ENCODE peak calls at places on chromosome 15, in ten cellular contexts. One of them, this sample, is unnamed.

GRCh38 chr15:29065571-29065970 is 179.8 kb downstream of the APBA2 start:
- DNase-seq in LHCN-M2: no peak
- DNase-seq in activated T-cell treated with anti-CD3 and anti-CD28 coated beads for 48 hours: no peak
- DNase-seq in NCI-H345: no peak
- DNase-seq in germinal center: no peak
- DNase-seq in hippocampal formation: no peak
- DNase-seq in NCI-H2029 treated with DMSO at 0.1 percent for 48 hours: no peak
- DNase-seq in stimulated activated CD4-positive, alpha-beta T cell treated with anti-CD3 and anti-CD28 coated beads, Interleukin-1b, Interleukin-23, amount 100 ng/mL, for 1 hour: no peak
- DNase-seq in activated B cell treated with CpG ODN at 0.5 μM for 24 hours: no peak
- DNase-seq in H54: no peak
- DNase-seq in this sample: no peak

GRCh38 chr15:68415501-68416157 is 16.3 kb downstream of the ITGA11 start:
- DNase-seq in hippocampal formation: no peak
- DNase-seq in stimulated activated CD4-positive, alpha-beta T cell treated with anti-CD3 and anti-CD28 coated beads, Interleukin-1b, Interleukin-23, amount 100 ng/mL, for 1 hour: no peak
- DNase-seq in H54: no peak
- DNase-seq in NCI-H345: no peak
- DNase-seq in LHCN-M2: no peak
- DNase-seq in germinal center: no peak
- DNase-seq in activated B cell treated with CpG ODN at 0.5 μM for 24 hours: peak
- DNase-seq in NCI-H2029 treated with DMSO at 0.1 percent for 48 hours: no peak
- DNase-seq in activated T-cell treated with anti-CD3 and anti-CD28 coated beads for 48 hours: no peak
- DNase-seq in this sample: no peak

GRCh38 chr15:85788796-85789495 is 5.8 kb downstream of the KLHL25 start:
- DNase-seq in activated B cell treated with CpG ODN at 0.5 μM for 24 hours: no peak
- DNase-seq in LHCN-M2: no peak
- DNase-seq in NCI-H2029 treated with DMSO at 0.1 percent for 48 hours: no peak
- DNase-seq in H54: no peak
- DNase-seq in NCI-H345: peak
- DNase-seq in stimulated activated CD4-positive, alpha-beta T cell treated with anti-CD3 and anti-CD28 coated beads, Interleukin-1b, Interleukin-23, amount 100 ng/mL, for 1 hour: no peak
- DNase-seq in activated T-cell treated with anti-CD3 and anti-CD28 coated beads for 48 hours: no peak
- DNase-seq in hippocampal formation: no peak
- DNase-seq in germinal center: no peak
- DNase-seq in this sample: no peak

GRCh38 chr15:82103500-82103899 is 57.7 kb upstream of the MEX3B start:
- DNase-seq in NCI-H2029 treated with DMSO at 0.1 percent for 48 hours: no peak
- DNase-seq in hippocampal formation: no peak
- DNase-seq in LHCN-M2: no peak
- DNase-seq in germinal center: no peak
- DNase-seq in H54: no peak
- DNase-seq in activated T-cell treated with anti-CD3 and anti-CD28 coated beads for 48 hours: no peak
- DNase-seq in activated B cell treated with CpG ODN at 0.5 μM for 24 hours: no peak
- DNase-seq in NCI-H345: peak
- DNase-seq in stimulated activated CD4-positive, alpha-beta T cell treated with anti-CD3 and anti-CD28 coated beads, Interleukin-1b, Interleukin-23, amount 100 ng/mL, for 1 hour: no peak
- DNase-seq in this sample: no peak

GRCh38 chr15:89399390-89400120 is 64.9 kb upstream of the POLG start:
- DNase-seq in NCI-H2029 treated with DMSO at 0.1 percent for 48 hours: no peak
- DNase-seq in activated T-cell treated with anti-CD3 and anti-CD28 coated beads for 48 hours: no peak
- DNase-seq in germinal center: peak
- DNase-seq in hippocampal formation: peak
- DNase-seq in activated B cell treated with CpG ODN at 0.5 μM for 24 hours: peak
- DNase-seq in LHCN-M2: no peak
- DNase-seq in NCI-H345: peak
- DNase-seq in stimulated activated CD4-positive, alpha-beta T cell treated with anti-CD3 and anti-CD28 coated beads, Interleukin-1b, Interleukin-23, amount 100 ng/mL, for 1 hour: no peak
- DNase-seq in H54: no peak
- DNase-seq in this sample: no peak

GRCh38 chr15:34301058-34301457 is 36.5 kb downstream of the SLC12A6 start:
- DNase-seq in germinal center: no peak
- DNase-seq in activated T-cell treated with anti-CD3 and anti-CD28 coated beads for 48 hours: no peak
- DNase-seq in activated B cell treated with CpG ODN at 0.5 μM for 24 hours: no peak
- DNase-seq in LHCN-M2: no peak
- DNase-seq in hippocampal formation: no peak
- DNase-seq in stimulated activated CD4-positive, alpha-beta T cell treated with anti-CD3 and anti-CD28 coated beads, Interleukin-1b, Interleukin-23, amount 100 ng/mL, for 1 hour: no peak
- DNase-seq in NCI-H345: no peak
- DNase-seq in H54: no peak
- DNase-seq in NCI-H2029 treated with DMSO at 0.1 percent for 48 hours: no peak
- DNase-seq in this sample: no peak

GRCh38 chr15:69090197-69090948 is 70.1 kb upstream of the GLCE start:
- DNase-seq in activated B cell treated with CpG ODN at 0.5 μM for 24 hours: no peak
- DNase-seq in LHCN-M2: peak
- DNase-seq in stimulated activated CD4-positive, alpha-beta T cell treated with anti-CD3 and anti-CD28 coated beads, Interleukin-1b, Interleukin-23, amount 100 ng/mL, for 1 hour: no peak
- DNase-seq in NCI-H345: no peak
- DNase-seq in germinal center: no peak
- DNase-seq in activated T-cell treated with anti-CD3 and anti-CD28 coated beads for 48 hours: no peak
- DNase-seq in H54: no peak
- DNase-seq in hippocampal formation: no peak
- DNase-seq in NCI-H2029 treated with DMSO at 0.1 percent for 48 hours: no peak
- DNase-seq in this sample: no peak

GRCh38 chr15:23081271-23081670 is 41.9 kb upstream of the TUBGCP5 start:
- DNase-seq in germinal center: no peak
- DNase-seq in activated B cell treated with CpG ODN at 0.5 μM for 24 hours: no peak
- DNase-seq in activated T-cell treated with anti-CD3 and anti-CD28 coated beads for 48 hours: no peak
- DNase-seq in stimulated activated CD4-positive, alpha-beta T cell treated with anti-CD3 and anti-CD28 coated beads, Interleukin-1b, Interleukin-23, amount 100 ng/mL, for 1 hour: no peak
- DNase-seq in hippocampal formation: no peak
- DNase-seq in H54: no peak
- DNase-seq in NCI-H2029 treated with DMSO at 0.1 percent for 48 hours: no peak
- DNase-seq in NCI-H345: no peak
- DNase-seq in LHCN-M2: no peak
- DNase-seq in this sample: no peak

GRCh38 chr15:101378356-101378755 is 83.3 kb upstream of the SNRPA1 start:
- DNase-seq in activated B cell treated with CpG ODN at 0.5 μM for 24 hours: no peak
- DNase-seq in activated T-cell treated with anti-CD3 and anti-CD28 coated beads for 48 hours: no peak
- DNase-seq in NCI-H345: no peak
- DNase-seq in H54: no peak
- DNase-seq in hippocampal formation: no peak
- DNase-seq in LHCN-M2: no peak
- DNase-seq in germinal center: no peak
- DNase-seq in NCI-H2029 treated with DMSO at 0.1 percent for 48 hours: no peak
- DNase-seq in stimulated activated CD4-positive, alpha-beta T cell treated with anti-CD3 and anti-CD28 coated beads, Interleukin-1b, Interleukin-23, amount 100 ng/mL, for 1 hour: no peak
- DNase-seq in this sample: no peak

GRCh38 chr15:39919740-39920509 is at the start of gene GPR176:
- DNase-seq in NCI-H2029 treated with DMSO at 0.1 percent for 48 hours: no peak
- DNase-seq in NCI-H345: peak
- DNase-seq in germinal center: peak
- DNase-seq in hippocampal formation: no peak
- DNase-seq in LHCN-M2: peak
- DNase-seq in stimulated activated CD4-positive, alpha-beta T cell treated with anti-CD3 and anti-CD28 coated beads, Interleukin-1b, Interleukin-23, amount 100 ng/mL, for 1 hour: no peak
- DNase-seq in activated T-cell treated with anti-CD3 and anti-CD28 coated beads for 48 hours: peak
- DNase-seq in activated B cell treated with CpG ODN at 0.5 μM for 24 hours: peak
- DNase-seq in H54: peak
- DNase-seq in this sample: no peak

GRCh38 chr15:99916668-99917223 is 183.5 kb upstream of the LYSMD4 start:
- DNase-seq in H54: no peak
- DNase-seq in NCI-H2029 treated with DMSO at 0.1 percent for 48 hours: no peak
- DNase-seq in activated B cell treated with CpG ODN at 0.5 μM for 24 hours: no peak
- DNase-seq in germinal center: no peak
- DNase-seq in NCI-H345: no peak
- DNase-seq in activated T-cell treated with anti-CD3 and anti-CD28 coated beads for 48 hours: no peak
- DNase-seq in hippocampal formation: no peak
- DNase-seq in stimulated activated CD4-positive, alpha-beta T cell treated with anti-CD3 and anti-CD28 coated beads, Interleukin-1b, Interleukin-23, amount 100 ng/mL, for 1 hour: no peak
- DNase-seq in LHCN-M2: no peak
- DNase-seq in this sample: no peak

GRCh38 chr15:31255732-31256384 is 70.8 kb upstream of the KLF13 start:
- DNase-seq in NCI-H2029 treated with DMSO at 0.1 percent for 48 hours: no peak
- DNase-seq in NCI-H345: no peak
- DNase-seq in germinal center: peak
- DNase-seq in activated B cell treated with CpG ODN at 0.5 μM for 24 hours: no peak
- DNase-seq in H54: no peak
- DNase-seq in hippocampal formation: no peak
- DNase-seq in stimulated activated CD4-positive, alpha-beta T cell treated with anti-CD3 and anti-CD28 coated beads, Interleukin-1b, Interleukin-23, amount 100 ng/mL, for 1 hour: no peak
- DNase-seq in activated T-cell treated with anti-CD3 and anti-CD28 coated beads for 48 hours: no peak
- DNase-seq in LHCN-M2: no peak
- DNase-seq in this sample: no peak

This sample was measured in stimulated activated CD8-positive, alpha-beta memory T cell treated with anti-CD3 and anti-CD28 coated beads, Interleukin-7, amount 100 ng/mL, for 1 hour.